ENCODE peak calls at places on chromosomes 3 and 15, in ten cellular contexts. One of them, this sample, is unnamed.

GRCh38 chr15:55820043-55820442 is 77.1 kb upstream of the PRTG start:
- DNase-seq in ascending aorta: no peak
- DNase-seq in colonic mucosa: no peak
- DNase-seq in A549: no peak
- DNase-seq in IMR-90: no peak
- DNase-seq in heart right ventricle: no peak
- DNase-seq in CD8-positive, alpha-beta T cell: no peak
- DNase-seq in GM23338: no peak
- DNase-seq in hepatocyte: no peak
- DNase-seq in Karpas-422: no peak
- DNase-seq in this sample: no peak

GRCh38 chr3:33277193-33277882 is at the start of gene FBXL2:
- DNase-seq in ascending aorta: peak; percentile 78
- DNase-seq in colonic mucosa: peak; percentile 22
- DNase-seq in A549: peak; percentile 89
- DNase-seq in IMR-90: peak; percentile 49
- DNase-seq in heart right ventricle: peak; percentile 50
- DNase-seq in CD8-positive, alpha-beta T cell: no peak
- DNase-seq in GM23338: peak; percentile 96
- DNase-seq in hepatocyte: peak; percentile 94
- DNase-seq in Karpas-422: peak; percentile 46
- DNase-seq in this sample: peak; percentile 15

GRCh38 chr3:170506556-170506955 is 79.3 kb downstream of the SLC7A14 start:
- DNase-seq in ascending aorta: no peak
- DNase-seq in colonic mucosa: no peak
- DNase-seq in A549: peak; percentile 68
- DNase-seq in IMR-90: peak; percentile 71
- DNase-seq in heart right ventricle: no peak
- DNase-seq in CD8-positive, alpha-beta T cell: no peak
- DNase-seq in GM23338: peak; percentile 37
- DNase-seq in hepatocyte: peak; percentile 46
- DNase-seq in Karpas-422: no peak
- DNase-seq in this sample: peak; percentile 75

GRCh38 chr3:183377307-183377959 is 51.0 kb downstream of the MCF2L2 start:
- DNase-seq in ascending aorta: no peak
- DNase-seq in colonic mucosa: no peak
- DNase-seq in A549: no peak
- DNase-seq in IMR-90: no peak
- DNase-seq in heart right ventricle: no peak
- DNase-seq in CD8-positive, alpha-beta T cell: no peak
- DNase-seq in GM23338: no peak
- DNase-seq in hepatocyte: no peak
- DNase-seq in Karpas-422: no peak
- DNase-seq in this sample: peak; percentile 43

GRCh38 chr3:151210676-151211381 is 7.8 kb upstream of the GPR171 start:
- DNase-seq in ascending aorta: no peak
- DNase-seq in colonic mucosa: peak; percentile 45
- DNase-seq in A549: no peak
- DNase-seq in IMR-90: no peak
- DNase-seq in heart right ventricle: no peak
- DNase-seq in CD8-positive, alpha-beta T cell: no peak
- DNase-seq in GM23338: peak; percentile 31
- DNase-seq in hepatocyte: peak; percentile 43
- DNase-seq in Karpas-422: no peak
- DNase-seq in this sample: peak; percentile 78

GRCh38 chr15:95606551-95606950 is 723.9 kb upstream of the NR2F2 start:
- DNase-seq in ascending aorta: no peak
- DNase-seq in colonic mucosa: no peak
- DNase-seq in A549: no peak
- DNase-seq in IMR-90: no peak
- DNase-seq in heart right ventricle: no peak
- DNase-seq in CD8-positive, alpha-beta T cell: no peak
- DNase-seq in GM23338: no peak
- DNase-seq in hepatocyte: no peak
- DNase-seq in Karpas-422: no peak
- DNase-seq in this sample: no peak

GRCh38 chr15:100681335-100681746 is 79.0 kb downstream of the ASB7 start:
- DNase-seq in ascending aorta: no peak
- DNase-seq in colonic mucosa: peak; percentile 12
- DNase-seq in A549: no peak
- DNase-seq in IMR-90: no peak
- DNase-seq in heart right ventricle: no peak
- DNase-seq in CD8-positive, alpha-beta T cell: no peak
- DNase-seq in GM23338: no peak
- DNase-seq in hepatocyte: no peak
- DNase-seq in Karpas-422: no peak
- DNase-seq in this sample: no peak

GRCh38 chr3:14510838-14511622 is 29.1 kb downstream of the GRIP2 start:
- DNase-seq in ascending aorta: peak; percentile 57
- DNase-seq in colonic mucosa: no peak
- DNase-seq in A549: no peak
- DNase-seq in IMR-90: no peak
- DNase-seq in heart right ventricle: no peak
- DNase-seq in CD8-positive, alpha-beta T cell: no peak
- DNase-seq in GM23338: no peak
- DNase-seq in hepatocyte: no peak
- DNase-seq in Karpas-422: no peak
- DNase-seq in this sample: no peak

GRCh38 chr3:187550446-187550845 is 119.7 kb downstream of the SST start:
- DNase-seq in ascending aorta: no peak
- DNase-seq in colonic mucosa: no peak
- DNase-seq in A549: no peak
- DNase-seq in IMR-90: no peak
- DNase-seq in heart right ventricle: no peak
- DNase-seq in CD8-positive, alpha-beta T cell: no peak
- DNase-seq in GM23338: no peak
- DNase-seq in hepatocyte: no peak
- DNase-seq in Karpas-422: no peak
- DNase-seq in this sample: no peak

GRCh38 chr3:141336672-141337522 is 31.4 kb upstream of the ZBTB38 start:
- DNase-seq in ascending aorta: no peak
- DNase-seq in colonic mucosa: no peak
- DNase-seq in A549: peak; percentile 65
- DNase-seq in IMR-90: peak; percentile 87
- DNase-seq in heart right ventricle: no peak
- DNase-seq in CD8-positive, alpha-beta T cell: no peak
- DNase-seq in GM23338: no peak
- DNase-seq in hepatocyte: peak; percentile 47
- DNase-seq in Karpas-422: peak; percentile 57
- DNase-seq in this sample: no peak

GRCh38 chr3:115022214-115022613 is 124.9 kb downstream of the ZBTB20 start:
- DNase-seq in ascending aorta: no peak
- DNase-seq in colonic mucosa: no peak
- DNase-seq in A549: no peak
- DNase-seq in IMR-90: peak; percentile 0
- DNase-seq in heart right ventricle: no peak
- DNase-seq in CD8-positive, alpha-beta T cell: no peak
- DNase-seq in GM23338: no peak
- DNase-seq in hepatocyte: no peak
- DNase-seq in Karpas-422: no peak
- DNase-seq in this sample: no peak

GRCh38 chr3:119333773-119334492 is 39.8 kb downstream of the ARHGAP31 start:
- DNase-seq in ascending aorta: no peak
- DNase-seq in colonic mucosa: no peak
- DNase-seq in A549: no peak
- DNase-seq in IMR-90: no peak
- DNase-seq in heart right ventricle: peak; percentile 62
- DNase-seq in CD8-positive, alpha-beta T cell: no peak
- DNase-seq in GM23338: no peak
- DNase-seq in hepatocyte: no peak
- DNase-seq in Karpas-422: no peak
- DNase-seq in this sample: no peak

GRCh38 chr3:60954049-60954448 is 297.2 kb downstream of the FHIT start:
- DNase-seq in ascending aorta: no peak
- DNase-seq in colonic mucosa: no peak
- DNase-seq in A549: no peak
- DNase-seq in IMR-90: no peak
- DNase-seq in heart right ventricle: no peak
- DNase-seq in CD8-positive, alpha-beta T cell: no peak
- DNase-seq in GM23338: no peak
- DNase-seq in hepatocyte: no peak
- DNase-seq in Karpas-422: no peak
- DNase-seq in this sample: peak; percentile 30

GRCh38 chr15:36414670-36415069 is 164.8 kb upstream of the CDIN1 start:
- DNase-seq in ascending aorta: no peak
- DNase-seq in colonic mucosa: no peak
- DNase-seq in A549: peak; percentile 37
- DNase-seq in IMR-90: peak; percentile 17
- DNase-seq in heart right ventricle: no peak
- DNase-seq in CD8-positive, alpha-beta T cell: no peak
- DNase-seq in GM23338: no peak
- DNase-seq in hepatocyte: no peak
- DNase-seq in Karpas-422: no peak
- DNase-seq in this sample: no peak

GRCh38 chr15:78047631-78048409 is 29.7 kb downstream of the TBC1D2B start:
- DNase-seq in ascending aorta: no peak
- DNase-seq in colonic mucosa: no peak
- DNase-seq in A549: no peak
- DNase-seq in IMR-90: peak; percentile 77
- DNase-seq in heart right ventricle: peak; percentile 49
- DNase-seq in CD8-positive, alpha-beta T cell: peak; percentile 45
- DNase-seq in GM23338: no peak
- DNase-seq in hepatocyte: peak; percentile 51
- DNase-seq in Karpas-422: no peak
- DNase-seq in this sample: no peak
- H3K4me1 ChIP-seq in ascending aorta: peaks cover 6% of the 10 kb centered on the region
- H3K4me1 ChIP-seq in colonic mucosa: peaks cover 28% of the 10 kb centered on the region
- H3K4me1 ChIP-seq in A549: peaks cover 12% of the 10 kb centered on the region
- H3K4me1 ChIP-seq in IMR-90: peaks cover 36% of the 10 kb centered on the region
- H3K4me1 ChIP-seq in heart right ventricle: peaks cover 18% of the 10 kb centered on the region
- H3K4me1 ChIP-seq in CD8-positive, alpha-beta T cell: peaks cover 95% of the 10 kb centered on the region
- H3K4me1 ChIP-seq in GM23338: peaks cover 29% of the 10 kb centered on the region
- H3K4me1 ChIP-seq in hepatocyte: peaks cover 78% of the 10 kb centered on the region
- H3K4me1 ChIP-seq in Karpas-422: peaks cover 34% of the 10 kb centered on the region
- H3K4me1 ChIP-seq in this sample: peaks cover 34% of the 10 kb centered on the region

DNA sequence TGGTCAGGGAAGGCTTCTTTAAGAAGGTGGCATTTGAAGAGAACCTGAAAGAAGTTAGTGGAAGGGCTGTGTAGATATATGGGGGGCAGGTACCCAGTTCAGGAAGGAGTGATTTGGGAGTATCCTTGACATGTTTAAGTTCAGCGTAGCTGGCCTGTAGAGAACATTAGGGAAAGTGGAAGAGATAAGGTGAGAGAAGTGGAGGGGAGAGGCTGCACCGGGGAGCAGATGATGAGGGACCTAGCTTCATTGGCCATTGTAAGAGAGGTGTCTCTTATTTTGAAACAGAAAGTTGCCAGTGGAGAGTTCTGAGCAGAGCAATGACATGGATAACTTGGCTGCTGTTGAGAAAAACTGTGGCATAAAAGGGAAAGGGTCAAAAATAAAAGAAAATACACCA is 44.6 kb upstream of the MME start:
- DNase-seq in ascending aorta: no peak
- DNase-seq in colonic mucosa: no peak
- DNase-seq in A549: no peak
- DNase-seq in IMR-90: no peak
- DNase-seq in heart right ventricle: no peak
- DNase-seq in CD8-positive, alpha-beta T cell: no peak
- DNase-seq in GM23338: no peak
- DNase-seq in hepatocyte: no peak
- DNase-seq in Karpas-422: no peak
- DNase-seq in this sample: no peak
- H3K4me1 ChIP-seq in ascending aorta: no peaks in the 10 kb centered on the region
- H3K4me1 ChIP-seq in colonic mucosa: no peaks in the 10 kb centered on the region
- H3K4me1 ChIP-seq in A549: no peaks in the 10 kb centered on the region
- H3K4me1 ChIP-seq in IMR-90: peaks cover 2% of the 10 kb centered on the region
- H3K4me1 ChIP-seq in heart right ventricle: no peaks in the 10 kb centered on the region
- H3K4me1 ChIP-seq in CD8-positive, alpha-beta T cell: no peaks in the 10 kb centered on the region
- H3K4me1 ChIP-seq in GM23338: peaks cover 19% of the 10 kb centered on the region
- H3K4me1 ChIP-seq in hepatocyte: peaks cover 26% of the 10 kb centered on the region
- H3K4me1 ChIP-seq in Karpas-422: no peaks in the 10 kb centered on the region
- H3K4me1 ChIP-seq in this sample: no peaks in the 10 kb centered on the region

DNA sequence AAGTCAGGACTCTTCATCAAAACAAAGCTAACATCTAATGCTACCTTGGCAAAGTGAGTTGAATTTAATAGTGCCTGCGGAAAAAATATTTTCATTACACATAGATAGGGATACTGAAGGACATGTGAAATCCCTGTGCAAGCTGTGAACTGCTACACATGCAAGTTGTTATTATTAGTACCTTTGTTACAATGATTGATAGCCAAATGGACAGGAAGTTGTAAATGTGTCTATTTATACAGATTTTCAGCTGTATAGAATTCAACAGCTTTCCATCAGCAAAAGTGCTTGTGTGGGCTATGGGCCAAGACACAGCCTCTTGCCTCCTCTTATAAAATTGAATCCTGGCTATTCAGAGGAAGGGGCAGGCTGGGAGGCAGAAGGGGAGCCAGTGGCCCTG is 47.8 kb downstream of the UMPS start:
- DNase-seq in ascending aorta: no peak
- DNase-seq in colonic mucosa: no peak
- DNase-seq in A549: no peak
- DNase-seq in IMR-90: no peak
- DNase-seq in heart right ventricle: no peak
- DNase-seq in CD8-positive, alpha-beta T cell: no peak
- DNase-seq in GM23338: no peak
- DNase-seq in hepatocyte: no peak
- DNase-seq in Karpas-422: no peak
- DNase-seq in this sample: no peak
- H3K4me1 ChIP-seq in ascending aorta: peaks cover 40% of the 10 kb centered on the region
- H3K4me1 ChIP-seq in colonic mucosa: peaks cover 3% of the 10 kb centered on the region
- H3K4me1 ChIP-seq in A549: peaks cover 52% of the 10 kb centered on the region
- H3K4me1 ChIP-seq in IMR-90: peaks cover 34% of the 10 kb centered on the region
- H3K4me1 ChIP-seq in heart right ventricle: peaks cover 34% of the 10 kb centered on the region
- H3K4me1 ChIP-seq in CD8-positive, alpha-beta T cell: peaks cover 5% of the 10 kb centered on the region
- H3K4me1 ChIP-seq in GM23338: peaks cover 44% of the 10 kb centered on the region
- H3K4me1 ChIP-seq in hepatocyte: peaks cover 26% of the 10 kb centered on the region
- H3K4me1 ChIP-seq in Karpas-422: no peaks in the 10 kb centered on the region
- H3K4me1 ChIP-seq in this sample: peaks cover 5% of the 10 kb centered on the region

GRCh38 chr15:40904552-40905201 is 10.4 kb downstream of the VPS18 start:
- DNase-seq in ascending aorta: no peak
- DNase-seq in colonic mucosa: no peak
- DNase-seq in A549: no peak
- DNase-seq in IMR-90: no peak
- DNase-seq in heart right ventricle: no peak
- DNase-seq in CD8-positive, alpha-beta T cell: no peak
- DNase-seq in GM23338: no peak
- DNase-seq in hepatocyte: no peak
- DNase-seq in Karpas-422: no peak
- DNase-seq in this sample: peak; percentile 54

GRCh38 chr15:40902605-40903561 is 8.6 kb downstream of the VPS18 start:
- DNase-seq in ascending aorta: peak; percentile 73
- DNase-seq in colonic mucosa: no peak
- DNase-seq in A549: no peak
- DNase-seq in IMR-90: no peak
- DNase-seq in heart right ventricle: no peak
- DNase-seq in CD8-positive, alpha-beta T cell: no peak
- DNase-seq in GM23338: no peak
- DNase-seq in hepatocyte: no peak
- DNase-seq in Karpas-422: no peak
- DNase-seq in this sample: no peak

GRCh38 chr15:40906947-40907802 is 12.9 kb downstream of the VPS18 start:
- DNase-seq in ascending aorta: peak; percentile 77
- DNase-seq in colonic mucosa: peak; percentile 80
- DNase-seq in A549: no peak
- DNase-seq in IMR-90: peak; percentile 41
- DNase-seq in heart right ventricle: peak; percentile 82
- DNase-seq in CD8-positive, alpha-beta T cell: peak; percentile 61
- DNase-seq in GM23338: no peak
- DNase-seq in hepatocyte: peak; percentile 52
- DNase-seq in Karpas-422: peak; percentile 85
- DNase-seq in this sample: peak; percentile 75

GRCh38 chr15:40908095-40908494 is 13.8 kb downstream of the VPS18 start:
- DNase-seq in ascending aorta: no peak
- DNase-seq in colonic mucosa: peak; percentile 72
- DNase-seq in A549: no peak
- DNase-seq in IMR-90: no peak
- DNase-seq in heart right ventricle: no peak
- DNase-seq in CD8-positive, alpha-beta T cell: no peak
- DNase-seq in GM23338: no peak
- DNase-seq in hepatocyte: no peak
- DNase-seq in Karpas-422: no peak
- DNase-seq in this sample: peak; percentile 75

GRCh38 chr15:40906101-40906946 is 12.1 kb downstream of the VPS18 start:
- DNase-seq in ascending aorta: peak; percentile 95
- DNase-seq in colonic mucosa: peak; percentile 95
- DNase-seq in A549: peak; percentile 64
- DNase-seq in IMR-90: peak; percentile 96
- DNase-seq in heart right ventricle: peak; percentile 95
- DNase-seq in CD8-positive, alpha-beta T cell: peak; percentile 76
- DNase-seq in GM23338: peak; percentile 91
- DNase-seq in hepatocyte: peak; percentile 94
- DNase-seq in Karpas-422: peak; percentile 92
- DNase-seq in this sample: peak; percentile 92
- H3K4me1 ChIP-seq in ascending aorta: peaks cover 19% of the 10 kb centered on the region
- H3K4me1 ChIP-seq in colonic mucosa: peaks cover 18% of the 10 kb centered on the region
- H3K4me1 ChIP-seq in A549: peaks cover 29% of the 10 kb centered on the region
- H3K4me1 ChIP-seq in IMR-90: peaks cover 18% of the 10 kb centered on the region
- H3K4me1 ChIP-seq in heart right ventricle: peaks cover 19% of the 10 kb centered on the region
- H3K4me1 ChIP-seq in CD8-positive, alpha-beta T cell: peaks cover 18% of the 10 kb centered on the region
- H3K4me1 ChIP-seq in GM23338: peaks cover 24% of the 10 kb centered on the region
- H3K4me1 ChIP-seq in hepatocyte: peaks cover 48% of the 10 kb centered on the region
- H3K4me1 ChIP-seq in Karpas-422: peaks cover 24% of the 10 kb centered on the region
- H3K4me1 ChIP-seq in this sample: peaks cover 6% of the 10 kb centered on the region

This sample was measured in small intestine.